ENCODE peak calls at places on chromosomes 5 and 9, in four cellular contexts. One of them, this sample, is unnamed. For H3K9me3, the result is how much of the 10 kb centered on the place peaks cover.

GRCh38 chr5:74767579-74767913 is 497 bp downstream of the NSA2 start:
- DNase-seq in transverse colon: peak
- DNase-seq in heart left ventricle: no peak
- DNase-seq in body of pancreas: no peak
- DNase-seq in this sample: no peak

GRCh38 chr5:36630201-36630968 is 24.0 kb downstream of the SLC1A3 start:
- DNase-seq in transverse colon: no peak
- DNase-seq in heart left ventricle: no peak
- DNase-seq in body of pancreas: no peak
- DNase-seq in this sample: no peak

GRCh38 chr5:52657231-52657645 is 130.5 kb upstream of the ITGA1 start:
- DNase-seq in transverse colon: no peak
- DNase-seq in heart left ventricle: no peak
- DNase-seq in body of pancreas: no peak
- DNase-seq in this sample: no peak

GRCh38 chr5:1101991-1102713 is 9.7 kb downstream of the SLC12A7 start:
- DNase-seq in transverse colon: no peak
- DNase-seq in heart left ventricle: no peak
- DNase-seq in body of pancreas: no peak
- DNase-seq in this sample: no peak

GRCh38 chr5:22557251-22557650 is 295.9 kb downstream of the CDH12 start:
- DNase-seq in transverse colon: no peak
- DNase-seq in heart left ventricle: no peak
- DNase-seq in body of pancreas: no peak
- DNase-seq in this sample: no peak

GRCh38 chr5:73654171-73654811 is 28.3 kb downstream of the ARHGEF28 start:
- DNase-seq in transverse colon: no peak
- DNase-seq in heart left ventricle: no peak
- DNase-seq in body of pancreas: no peak
- DNase-seq in this sample: no peak

GRCh38 chr5:175734501-175734900 is 76.6 kb downstream of the HRH2 start:
- DNase-seq in transverse colon: no peak
- DNase-seq in heart left ventricle: no peak
- DNase-seq in body of pancreas: no peak
- DNase-seq in this sample: no peak

GRCh38 chr9:97910273-97910844 is 11.9 kb downstream of the TRMO start:
- DNase-seq in transverse colon: no peak
- DNase-seq in heart left ventricle: no peak
- DNase-seq in body of pancreas: no peak
- DNase-seq in this sample: no peak

GRCh38 chr9:14243514-14244042 is 70.4 kb downstream of the NFIB start:
- DNase-seq in transverse colon: no peak
- DNase-seq in heart left ventricle: no peak
- DNase-seq in body of pancreas: no peak
- DNase-seq in this sample: no peak

GRCh38 chr9:87309236-87309635 is 188.4 kb upstream of the DAPK1 start:
- DNase-seq in transverse colon: no peak
- DNase-seq in heart left ventricle: no peak
- DNase-seq in body of pancreas: no peak
- DNase-seq in this sample: no peak

GRCh38 chr9:131019387-131020239 is 10.6 kb downstream of the LAMC3 start:
- DNase-seq in transverse colon: no peak
- DNase-seq in heart left ventricle: no peak
- DNase-seq in body of pancreas: no peak
- DNase-seq in this sample: no peak

GRCh38 chr9:36187414-36187813 is 3.3 kb upstream of the CLTA start:
- DNase-seq in transverse colon: no peak
- DNase-seq in heart left ventricle: no peak
- DNase-seq in body of pancreas: no peak
- DNase-seq in this sample: no peak

GRCh38 chr9:22808876-22809275 is 362.3 kb downstream of the DMRTA1 start:
- DNase-seq in transverse colon: no peak
- DNase-seq in heart left ventricle: no peak
- DNase-seq in body of pancreas: no peak
- DNase-seq in this sample: no peak

GRCh38 chr5:141637693-141638419 is 1.1 kb downstream of the RELL2 start:
- DNase-seq in transverse colon: peak
- DNase-seq in heart left ventricle: peak
- DNase-seq in body of pancreas: peak
- DNase-seq in this sample: peak

GRCh38 chr9:69314547-69314946 is 10.5 kb upstream of the ENTREP1 start:
- DNase-seq in transverse colon: no peak
- DNase-seq in heart left ventricle: no peak
- DNase-seq in body of pancreas: no peak
- DNase-seq in this sample: no peak

GRCh38 chr9:129860653-129861446 is 25.6 kb downstream of the USP20 start:
- DNase-seq in transverse colon: no peak
- DNase-seq in heart left ventricle: no peak
- DNase-seq in body of pancreas: no peak
- DNase-seq in this sample: no peak

GRCh38 chr5:2910401-2911175 is 159.1 kb upstream of the IRX2 start:
- DNase-seq in transverse colon: no peak
- DNase-seq in heart left ventricle: no peak
- DNase-seq in body of pancreas: no peak
- DNase-seq in this sample: no peak

GRCh38 chr9:20391208-20391607 is 231.1 kb downstream of the MLLT3 start:
- DNase-seq in transverse colon: no peak
- DNase-seq in heart left ventricle: no peak
- DNase-seq in body of pancreas: no peak
- DNase-seq in this sample: no peak

GRCh38 chr5:134846641-134846960 is 833 bp downstream of the C5orf24 start:
- DNase-seq in transverse colon: peak
- DNase-seq in heart left ventricle: no peak
- DNase-seq in body of pancreas: no peak
- DNase-seq in this sample: no peak

GRCh38 chr5:56279979-56280378 is 46.8 kb upstream of the ANKRD55 start:
- DNase-seq in transverse colon: no peak
- DNase-seq in heart left ventricle: no peak
- DNase-seq in body of pancreas: peak
- DNase-seq in this sample: no peak

GRCh38 chr5:129506092-129506491 is 46.0 kb downstream of the ADAMTS19 start:
- DNase-seq in transverse colon: no peak
- DNase-seq in heart left ventricle: no peak
- DNase-seq in body of pancreas: no peak
- DNase-seq in this sample: no peak

GRCh38 chr9:93184439-93185221 is 691 bp downstream of the WNK2 start:
- DNase-seq in transverse colon: peak
- DNase-seq in heart left ventricle: no peak
- DNase-seq in body of pancreas: peak
- DNase-seq in this sample: no peak

GRCh38 chr5:36079200-36079761 is 12.6 kb upstream of the UGT3A2 start:
- DNase-seq in transverse colon: no peak
- DNase-seq in heart left ventricle: no peak
- DNase-seq in body of pancreas: peak
- DNase-seq in this sample: no peak

GRCh38 chr5:111262815-111263214 is 38.6 kb downstream of the CAMK4 start:
- DNase-seq in transverse colon: no peak
- DNase-seq in heart left ventricle: no peak
- DNase-seq in body of pancreas: no peak
- DNase-seq in this sample: no peak

GRCh38 chr5:111271885-111272284 is 47.7 kb downstream of the CAMK4 start:
- DNase-seq in transverse colon: no peak
- DNase-seq in heart left ventricle: no peak
- DNase-seq in body of pancreas: no peak
- DNase-seq in this sample: no peak

GRCh38 chr5:111261610-111262009 is 37.4 kb downstream of the CAMK4 start:
- DNase-seq in transverse colon: no peak
- DNase-seq in heart left ventricle: no peak
- DNase-seq in body of pancreas: no peak
- DNase-seq in this sample: no peak

GRCh38 chr5:111262153-111262552 is 38.0 kb downstream of the CAMK4 start:
- DNase-seq in transverse colon: no peak
- DNase-seq in heart left ventricle: no peak
- DNase-seq in body of pancreas: no peak
- DNase-seq in this sample: no peak

DNA sequence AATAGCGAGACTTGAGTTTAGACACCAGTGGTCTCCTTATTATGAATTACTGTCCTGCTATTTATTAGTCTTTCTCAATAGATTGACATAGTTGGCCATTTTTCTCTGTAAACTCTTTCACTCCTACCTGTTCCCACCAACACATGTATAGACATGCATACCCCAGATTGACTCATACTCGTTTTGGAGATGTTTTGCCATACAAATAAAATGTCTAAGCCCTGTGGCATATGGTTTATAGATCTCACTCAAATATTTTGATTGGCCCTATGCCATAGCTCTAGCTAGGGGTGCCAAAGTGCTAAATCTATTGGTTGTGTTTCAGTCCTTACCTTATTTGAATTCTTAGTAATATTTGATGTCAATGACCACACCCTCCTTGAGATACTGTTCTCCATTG is 42.3 kb downstream of the CAMK4 start:
- DNase-seq in transverse colon: no peak
- DNase-seq in heart left ventricle: no peak
- DNase-seq in body of pancreas: no peak
- DNase-seq in this sample: no peak
- H3K9me3 ChIP-seq in transverse colon: under half
- H3K9me3 ChIP-seq in heart left ventricle: under half
- H3K9me3 ChIP-seq in body of pancreas: under half
- H3K9me3 ChIP-seq in this sample: under half

DNA sequence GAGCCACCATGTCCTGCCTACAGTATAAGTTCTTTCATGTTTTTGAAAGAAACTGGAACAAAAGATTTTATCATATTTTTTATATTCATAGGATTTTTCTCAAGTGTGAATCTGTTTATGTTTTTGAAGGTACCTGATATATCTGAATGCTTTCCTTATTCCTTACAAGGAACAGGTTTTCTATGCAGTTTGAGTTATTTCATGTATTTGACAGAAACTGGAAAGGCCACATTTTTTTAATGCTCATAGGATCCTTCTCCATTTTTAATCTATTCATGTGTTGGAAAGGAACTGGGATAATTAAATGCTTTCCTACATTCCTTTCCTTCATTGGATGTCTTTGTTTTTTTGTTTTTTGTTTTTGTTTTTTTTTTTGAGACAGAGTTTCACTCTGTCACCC is 15.7 kb upstream of the FBXW2 start:
- DNase-seq in transverse colon: no peak
- DNase-seq in heart left ventricle: no peak
- DNase-seq in body of pancreas: no peak
- DNase-seq in this sample: no peak
- H3K9me3 ChIP-seq in transverse colon: under half
- H3K9me3 ChIP-seq in heart left ventricle: half or more
- H3K9me3 ChIP-seq in body of pancreas: under half
- H3K9me3 ChIP-seq in this sample: under half

GRCh38 chr5:121737120-121737519 is 114.6 kb upstream of the FTMT start:
- DNase-seq in transverse colon: no peak
- DNase-seq in heart left ventricle: no peak
- DNase-seq in body of pancreas: no peak
- DNase-seq in this sample: no peak
- H3K9me3 ChIP-seq in transverse colon: under half
- H3K9me3 ChIP-seq in heart left ventricle: under half
- H3K9me3 ChIP-seq in body of pancreas: under half
- H3K9me3 ChIP-seq in this sample: under half

GRCh38 chr9:110738982-110739381 is 70.4 kb downstream of the MUSK start:
- DNase-seq in transverse colon: no peak
- DNase-seq in heart left ventricle: no peak
- DNase-seq in body of pancreas: no peak
- DNase-seq in this sample: no peak
- H3K9me3 ChIP-seq in transverse colon: under half
- H3K9me3 ChIP-seq in heart left ventricle: under half
- H3K9me3 ChIP-seq in body of pancreas: under half
- H3K9me3 ChIP-seq in this sample: under half